ENCODE peak calls at places on chromosome 11, in four cellular contexts. C is fibroblast of lung, T is tibial nerve, Q is A549. E is an unnamed sample.

GRCh38 chr11:110290591-110291334 is 5.7 kb downstream of the RDX start:
- DNase-seq in C (no peak), T (no peak), Q (no peak), E (no peak)

GRCh38 chr11:13149991-13150390 is 127.6 kb upstream of the BMAL1 start:
- DNase-seq in C (no peak), T (no peak), Q (no peak), E (no peak)

GRCh38 chr11:7548659-7549283 is 35.0 kb downstream of the PPFIBP2 start:
- DNase-seq in C (no peak), T (no peak), Q (peak; percentile 27), E (no peak)

GRCh38 chr11:32602657-32603410 is 19.2 kb downstream of the EIF3M start:
- DNase-seq in C (peak; percentile 50), T (no peak), Q (no peak), E (no peak)

GRCh38 chr11:103901656-103902055 is 134.8 kb upstream of the DDI1 start:
- DNase-seq in C (peak; percentile 64), T (no peak), Q (no peak), E (no peak)

GRCh38 chr11:74592063-74592440 is 330 bp upstream of the POLD3 start:
- DNase-seq in C (no peak), T (no peak), Q (no peak), E (no peak)

GRCh38 chr11:73510877-73511276 is 87.0 kb downstream of the FAM168A start:
- DNase-seq in C (no peak), T (no peak), Q (no peak), E (no peak)

GRCh38 chr11:103659743-103660142 is 376.7 kb upstream of the DDI1 start:
- DNase-seq in C (peak; percentile 52), T (no peak), Q (no peak), E (no peak)

GRCh38 chr11:109112748-109113378 is 309.1 kb upstream of the C11orf87 start:
- DNase-seq in C (peak; percentile 14), T (no peak), Q (no peak), E (no peak)

GRCh38 chr11:64122411-64123101 is 43.4 kb downstream of the MACROD1 start:
- DNase-seq in C (peak; percentile 9), T (no peak), Q (no peak), E (no peak)

GRCh38 chr11:134361661-134362060 is 29.9 kb downstream of the GLB1L2 start:
- DNase-seq in C (no peak), T (no peak), Q (no peak), E (no peak)

GRCh38 chr11:45298718-45299117 is 12.6 kb upstream of the SYT13 start:
- DNase-seq in C (no peak), T (no peak), Q (no peak), E (no peak)

GRCh38 chr11:14773755-14774154 is 118.3 kb downstream of the CYP2R1 start:
- DNase-seq in C (no peak), T (no peak), Q (peak; percentile 27), E (no peak)

GRCh38 chr11:31875861-31876625 is 64.9 kb upstream of the PAX6 start:
- DNase-seq in C (peak; percentile 46), T (no peak), Q (no peak), E (no peak)

GRCh38 chr11:4983851-4984250 is 10.8 kb upstream of the OR51L1 start:
- DNase-seq in C (no peak), T (no peak), Q (no peak), E (no peak)

GRCh38 chr11:73598719-73599379 is 937 bp upstream of the FAM168A start:
- DNase-seq in C (no peak), T (no peak), Q (no peak), E (no peak)

GRCh38 chr11:4467811-4468606 is 14.4 kb upstream of the OR52K1 start:
- DNase-seq in C (no peak), T (no peak), Q (no peak), E (no peak)

GRCh38 chr11:40514124-40514523 is 945.3 kb downstream of the LRRC4C start:
- DNase-seq in C (peak; percentile 18), T (no peak), Q (peak; percentile 20), E (no peak)

GRCh38 chr11:103450241-103450640 is 341.0 kb downstream of the DYNC2H1 start:
- DNase-seq in C (peak; percentile 69), T (no peak), Q (no peak), E (no peak)

GRCh38 chr11:84407091-84407490 is 1120.9 kb upstream of the CCDC90B start:
- DNase-seq in C (no peak), T (no peak), Q (no peak), E (no peak)

GRCh38 chr11:117421041-117421440 is 93.4 kb downstream of the CEP164 start:
- DNase-seq in C (peak; percentile 6), T (no peak), Q (no peak), E (no peak)

GRCh38 chr11:96256213-96256580 is 86.8 kb downstream of the MAML2 start:
- DNase-seq in C (no peak), T (no peak), Q (no peak), E (no peak)

GRCh38 chr11:70423523-70424505 is 25.5 kb downstream of the CTTN start:
- DNase-seq in C (peak; percentile 92), T (no peak), Q (peak; percentile 20), E (peak; percentile 30)

GRCh38 chr11:13348305-13348704 is 70.7 kb downstream of the BMAL1 start:
- DNase-seq in C (no peak), T (no peak), Q (no peak), E (no peak)

GRCh38 chr11:70556884-70557741 is 158.8 kb downstream of the CTTN start:
- DNase-seq in C (peak; percentile 75), T (no peak), Q (peak; percentile 57), E (no peak)

GRCh38 chr11:129814244-129814992 is 1.2 kb upstream of the TMEM45B start:
- DNase-seq in C (no peak), T (no peak), Q (peak; percentile 13), E (peak; percentile 75)

GRCh38 chr11:59271811-59272327 is 59.1 kb upstream of the MPEG1 start:
- DNase-seq in C (no peak), T (no peak), Q (no peak), E (no peak)

GRCh38 chr11:122676638-122677037 is 21.1 kb downstream of the UBASH3B start:
- DNase-seq in C (no peak), T (no peak), Q (peak; percentile 34), E (no peak)

GRCh38 chr11:28976801-28977145 is 868.6 kb downstream of the METTL15 start:
- DNase-seq in C (peak; percentile 19), T (no peak), Q (no peak), E (no peak)

GRCh38 chr11:10807629-10808552 is 835 bp downstream of the EIF4G2 start:
- DNase-seq in C (peak; percentile 54), T (peak; percentile 39), Q (peak; percentile 45), E (peak; percentile 73)

GRCh38 chr11:122093731-122094130 is 22.3 kb downstream of the BLID start:
- DNase-seq in C (peak; percentile 86), T (no peak), Q (no peak), E (no peak)

GRCh38 chr11:116390963-116391362 is 381.8 kb downstream of the BUD13 start:
- DNase-seq in C (no peak), T (no peak), Q (no peak), E (no peak)

GRCh38 chr11:94423467-94423866 is 22.2 kb upstream of the GPR83 start:
- DNase-seq in C (no peak), T (no peak), Q (no peak), E (no peak)

GRCh38 chr11:88484873-88485621 is 147.5 kb upstream of the CTSC start:
- DNase-seq in C (peak; percentile 26), T (no peak), Q (peak; percentile 58), E (no peak)

DNA sequence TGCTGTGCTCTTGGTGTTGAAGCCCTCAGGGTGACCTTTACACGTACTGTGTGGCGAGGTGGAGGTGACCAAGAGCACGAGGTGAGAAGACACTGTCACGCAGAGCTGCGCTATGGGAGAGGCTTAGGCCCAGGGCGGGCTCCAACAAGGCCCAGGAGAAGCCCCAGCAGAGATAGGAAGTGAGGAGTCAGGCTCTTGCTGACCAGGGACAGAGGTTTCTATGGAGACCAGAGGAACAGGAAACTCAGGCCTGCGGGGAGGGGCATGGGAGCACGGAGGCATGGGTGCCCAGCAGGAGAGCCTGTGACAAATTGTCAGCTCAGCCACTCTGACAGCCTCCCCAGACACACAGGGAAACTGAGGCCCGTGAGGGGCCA is 15.8 kb downstream of the DGKZ start:
- DNase-seq in C (peak; percentile 74), T (no peak), Q (peak; percentile 40), E (no peak)
- H3K4me3 ChIP-seq in C (no peak overlapping the region), T (no peak overlapping the region), Q (no peak overlapping the region), E (no peak overlapping the region)

GRCh38 chr11:69058501-69059270 is 10.0 kb downstream of the TPCN2 start:
- DNase-seq in C (no peak), T (no peak), Q (no peak), E (no peak)
- H3K4me1 ChIP-seq in C (no peaks in the 10 kb centered on the region), T (no peaks in the 10 kb centered on the region), Q (no peaks in the 10 kb centered on the region), E (no peaks in the 10 kb centered on the region)

GRCh38 chr11:3095712-3096361 is 38.6 kb upstream of the CARS1 start:
- DNase-seq in C (peak; percentile 81), T (no peak), Q (no peak), E (no peak)
- H3K4me3 ChIP-seq in C (no peak overlapping the region), T (no peak overlapping the region), Q (no peak overlapping the region), E (no peak overlapping the region)

GRCh38 chr11:17423533-17424310 is 35.3 kb upstream of the KCNJ11 start:
- DNase-seq in C (no peak), T (no peak), Q (peak; percentile 29), E (no peak)
- H3K4me1 ChIP-seq in C (no peaks in the 10 kb centered on the region), T (no peaks in the 10 kb centered on the region), Q (peaks cover 8% of the 10 kb centered on the region), E (no peaks in the 10 kb centered on the region)

GRCh38 chr11:66689661-66690590 is 12.2 kb upstream of the RBM4B start:
- DNase-seq in C (no peak), T (no peak), Q (no peak), E (no peak)

GRCh38 chr11:66688561-66689534 is 11.2 kb upstream of the RBM4B start:
- DNase-seq in C (no peak), T (no peak), Q (no peak), E (no peak)

GRCh38 chr11:66686801-66687750 is 9.4 kb upstream of the RBM4B start:
- DNase-seq in C (no peak), T (no peak), Q (no peak), E (no peak)

GRCh38 chr11:66686100-66686785 is 8.6 kb upstream of the RBM4B start:
- DNase-seq in C (no peak), T (no peak), Q (no peak), E (no peak)

DNA sequence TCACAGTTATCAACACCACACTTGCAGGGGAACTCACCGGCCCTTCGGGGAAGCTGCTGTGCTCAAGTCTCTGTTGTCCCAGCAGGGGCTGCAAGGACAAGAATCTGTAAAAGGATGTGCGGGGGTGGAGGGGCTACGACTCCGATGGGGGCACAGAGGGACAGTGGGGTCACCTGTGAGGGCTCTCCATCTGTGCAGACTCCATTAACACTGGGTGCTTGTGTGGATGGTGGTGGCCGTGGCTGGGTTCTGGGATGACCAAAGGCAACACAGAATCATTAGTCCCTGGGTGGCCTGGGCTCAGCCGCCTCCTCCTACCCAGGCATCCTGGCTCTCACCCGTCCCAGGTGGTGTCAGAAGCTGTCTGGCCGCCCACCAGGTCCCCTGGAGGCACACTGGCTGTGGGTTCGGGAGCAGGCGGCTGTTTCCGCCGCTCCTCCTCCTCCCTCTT is 10.2 kb upstream of the RBM4B start:
- DNase-seq in C (no peak), T (no peak), Q (no peak), E (no peak)
- H3K4me3 ChIP-seq in C (no peak overlapping the region), T (no peak overlapping the region), Q (no peak overlapping the region), E (no peak overlapping the region)

GRCh38 chr11:128575174-128575955 is 12.0 kb downstream of the ETS1 start:
- DNase-seq in C (no peak), T (no peak), Q (no peak), E (no peak)
- H3K4me1 ChIP-seq in C (peaks cover 7% of the 10 kb centered on the region), T (no peaks in the 10 kb centered on the region), Q (no peaks in the 10 kb centered on the region), E (peaks cover 26% of the 10 kb centered on the region)

E was measured in CD8-positive, alpha-beta T cell.